ENCODE peak calls at places on chromosomes 12 and 14, in six cellular contexts. A, S, D, R, I and C are unnamed samples.

GRCh38 chr14:85296466-85297210 is 233.3 kb upstream of the FLRT2 start:
- DNase-seq in A (no peak), S (no peak), D (no peak), R (peak), I (peak), C (no peak)

GRCh38 chr12:109683316-109683715 is 30.3 kb upstream of the FAM222A start:
- DNase-seq in A (no peak), S (no peak), D (no peak), R (no peak), I (no peak), C (no peak)

GRCh38 chr12:122753213-122753571 is 568 bp downstream of the DENR start:
- DNase-seq in A (no peak), S (no peak), D (no peak), R (no peak), I (no peak), C (no peak)

GRCh38 chr14:64878775-64879634 is 702 bp downstream of the SPTB start:
- DNase-seq in A (peak), S (no peak), D (peak), R (no peak), I (no peak), C (no peak)

GRCh38 chr12:67885370-67886169 is 103.7 kb upstream of the IFNG-AS1 start:
- DNase-seq in A (no peak), S (no peak), D (no peak), R (no peak), I (no peak), C (no peak)

GRCh38 chr12:116123511-116124258 is 153.8 kb downstream of the MED13L start:
- DNase-seq in A (peak), S (no peak), D (no peak), R (no peak), I (no peak), C (no peak)

GRCh38 chr14:74574706-74575105 is 37.3 kb downstream of the LTBP2 start:
- DNase-seq in A (no peak), S (no peak), D (no peak), R (no peak), I (no peak), C (no peak)

GRCh38 chr14:43135877-43136411 is 1371.1 kb downstream of the FSCB start:
- DNase-seq in A (no peak), S (no peak), D (no peak), R (no peak), I (no peak), C (no peak)

GRCh38 chr12:104588048-104588942 is 131.5 kb downstream of the CHST11 start:
- DNase-seq in A (no peak), S (no peak), D (no peak), R (no peak), I (no peak), C (no peak)

GRCh38 chr12:92546259-92546825 is 156.4 kb upstream of the PLEKHG7 start:
- DNase-seq in A (no peak), S (no peak), D (no peak), R (no peak), I (no peak), C (no peak)

GRCh38 chr14:105469456-105470162 is 5.0 kb upstream of the CRIP2 start:
- DNase-seq in A (no peak), S (no peak), D (peak), R (no peak), I (no peak), C (no peak)

GRCh38 chr14:91708795-91709194 is 23.1 kb downstream of the CATSPERB start:
- DNase-seq in A (no peak), S (no peak), D (no peak), R (no peak), I (no peak), C (no peak)

GRCh38 chr12:96606134-96606533 is 116.8 kb downstream of the CFAP54 start:
- DNase-seq in A (no peak), S (no peak), D (no peak), R (no peak), I (no peak), C (no peak)

GRCh38 chr12:54658306-54659264 is 10.4 kb upstream of the DCD start:
- DNase-seq in A (peak), S (peak), D (no peak), R (peak), I (peak), C (no peak)

GRCh38 chr12:54350743-54351142 is 13.5 kb downstream of the GPR84 start:
- DNase-seq in A (no peak), S (no peak), D (no peak), R (no peak), I (no peak), C (no peak)

GRCh38 chr12:79121486-79121885 is 256.9 kb downstream of the SYT1 start:
- DNase-seq in A (peak), S (no peak), D (no peak), R (no peak), I (no peak), C (no peak)

GRCh38 chr14:100576091-100577085 is 10.8 kb downstream of the BEGAIN start:
- DNase-seq in A (no peak), S (no peak), D (peak), R (no peak), I (no peak), C (no peak)

GRCh38 chr14:49105512-49105911 is 480.7 kb downstream of the RPS29 start:
- DNase-seq in A (no peak), S (no peak), D (no peak), R (no peak), I (no peak), C (no peak)

GRCh38 chr12:12272869-12273268 is 6.0 kb upstream of the LRP6 start:
- DNase-seq in A (no peak), S (no peak), D (no peak), R (no peak), I (no peak), C (no peak)

GRCh38 chr14:66140213-66140918 is 345.8 kb upstream of the CCDC196 start:
- DNase-seq in A (no peak), S (no peak), D (no peak), R (no peak), I (no peak), C (no peak)

GRCh38 chr12:31236998-31237637 is 88.8 kb downstream of the SINHCAF start:
- DNase-seq in A (no peak), S (no peak), D (no peak), R (no peak), I (no peak), C (no peak)

GRCh38 chr14:57533214-57533613 is 39.6 kb upstream of the CCDC198 start:
- DNase-seq in A (no peak), S (no peak), D (no peak), R (no peak), I (no peak), C (no peak)

GRCh38 chr12:127108360-127109215 is 1158.4 kb upstream of the TMEM132C start:
- DNase-seq in A (peak), S (peak), D (peak), R (no peak), I (peak), C (peak)

GRCh38 chr12:29921307-29921706 is 137.6 kb upstream of the TMTC1 start:
- DNase-seq in A (no peak), S (no peak), D (no peak), R (peak), I (no peak), C (no peak)

GRCh38 chr14:79661762-79662161 is 549.5 kb downstream of the DIO2 start:
- DNase-seq in A (no peak), S (no peak), D (no peak), R (no peak), I (no peak), C (no peak)

GRCh38 chr12:130617219-130617618 is 98.9 kb downstream of the RIMBP2 start:
- DNase-seq in A (no peak), S (no peak), D (no peak), R (no peak), I (no peak), C (no peak)

GRCh38 chr12:105658389-105658788 is 327.9 kb downstream of the C12orf75 start:
- DNase-seq in A (no peak), S (no peak), D (no peak), R (no peak), I (no peak), C (no peak)